ENCODE peak calls at places on chromosomes 5 and 9, in six cellular contexts. One of them, this sample, is unnamed.

GRCh38 chr5:143051244-143052058 is 281.3 kb downstream of the ARHGAP26 start:
- DNase-seq in transverse colon: no peak
- DNase-seq in upper lobe of right lung: no peak
- DNase-seq in IMR-90: peak; percentile 90
- DNase-seq in AG04450: peak; percentile 61
- DNase-seq in ascending aorta: no peak
- DNase-seq in this sample: peak; percentile 85

GRCh38 chr9:136133191-136133958 is 14.7 kb upstream of the TMEM250 start:
- DNase-seq in upper lobe of right lung: no peak
- DNase-seq in ascending aorta: no peak
- DNase-seq in transverse colon: no peak
- DNase-seq in AG04450: no peak
- DNase-seq in IMR-90: no peak
- DNase-seq in this sample: no peak

GRCh38 chr5:157602505-157602904 is 26.9 kb upstream of the ADAM19 start:
- DNase-seq in IMR-90: peak; percentile 65
- DNase-seq in transverse colon: no peak
- DNase-seq in ascending aorta: no peak
- DNase-seq in upper lobe of right lung: no peak
- DNase-seq in AG04450: no peak
- DNase-seq in this sample: no peak

GRCh38 chr5:180213256-180213600 is 4.2 kb upstream of the RASGEF1C start:
- DNase-seq in IMR-90: no peak
- DNase-seq in upper lobe of right lung: peak; percentile 26
- DNase-seq in AG04450: no peak
- DNase-seq in transverse colon: no peak
- DNase-seq in ascending aorta: no peak
- DNase-seq in this sample: no peak

GRCh38 chr5:150022163-150022540 is 21.6 kb downstream of the HMGXB3 start:
- DNase-seq in upper lobe of right lung: no peak
- DNase-seq in transverse colon: no peak
- DNase-seq in IMR-90: peak; percentile 87
- DNase-seq in ascending aorta: no peak
- DNase-seq in AG04450: peak; percentile 47
- DNase-seq in this sample: no peak

GRCh38 chr5:10354048-10354872 is 765 bp downstream of the MARCHF6 start:
- DNase-seq in ascending aorta: no peak
- DNase-seq in upper lobe of right lung: peak; percentile 73
- DNase-seq in IMR-90: peak; percentile 50
- DNase-seq in transverse colon: peak; percentile 55
- DNase-seq in AG04450: no peak
- DNase-seq in this sample: no peak

GRCh38 chr9:116760636-116761035 is 73.5 kb downstream of the TRIM32 start:
- DNase-seq in IMR-90: no peak
- DNase-seq in upper lobe of right lung: no peak
- DNase-seq in AG04450: no peak
- DNase-seq in transverse colon: no peak
- DNase-seq in ascending aorta: no peak
- DNase-seq in this sample: no peak

GRCh38 chr5:58497956-58498942 is 7.0 kb downstream of the GAPT start:
- DNase-seq in IMR-90: peak; percentile 41
- DNase-seq in AG04450: peak; percentile 6
- DNase-seq in upper lobe of right lung: no peak
- DNase-seq in transverse colon: peak; percentile 29
- DNase-seq in ascending aorta: no peak
- DNase-seq in this sample: no peak

DNA sequence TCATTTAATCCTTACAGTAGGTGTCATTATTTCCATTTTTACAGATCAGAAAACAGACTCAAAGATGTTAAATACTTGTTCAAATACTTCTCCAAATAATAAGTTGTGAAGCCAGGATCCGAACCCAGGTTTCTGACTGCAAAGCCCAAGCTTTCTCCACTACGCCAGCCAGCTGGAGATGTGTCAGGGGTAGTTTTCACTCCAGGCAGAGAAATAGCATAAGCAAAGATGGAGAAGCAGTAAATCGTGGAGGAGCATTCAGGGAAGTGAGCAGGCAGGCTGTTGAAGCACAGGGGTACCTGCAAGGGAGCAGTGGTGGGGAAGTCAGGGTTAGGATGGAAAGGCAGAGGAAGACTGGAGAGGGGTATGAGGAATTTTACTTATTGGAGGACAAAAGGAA is 2.9 kb downstream of the TLN1 start:
- DNase-seq in AG04450: no peak
- DNase-seq in upper lobe of right lung: no peak
- DNase-seq in transverse colon: no peak
- DNase-seq in IMR-90: peak; percentile 18
- DNase-seq in ascending aorta: no peak
- DNase-seq in this sample: no peak
- H3K27me3 ChIP-seq in AG04450: no peaks in the 10 kb centered on the region
- H3K27me3 ChIP-seq in upper lobe of right lung: no peaks in the 10 kb centered on the region
- H3K27me3 ChIP-seq in transverse colon: no peaks in the 10 kb centered on the region
- H3K27me3 ChIP-seq in IMR-90: no peaks in the 10 kb centered on the region
- H3K27me3 ChIP-seq in ascending aorta: no peaks in the 10 kb centered on the region
- H3K27me3 ChIP-seq in this sample: no peaks in the 10 kb centered on the region

GRCh38 chr5:154541553-154541952 is 63.5 kb upstream of the HAND1 start:
- DNase-seq in AG04450: no peak
- DNase-seq in upper lobe of right lung: no peak
- DNase-seq in ascending aorta: no peak
- DNase-seq in transverse colon: no peak
- DNase-seq in IMR-90: no peak
- DNase-seq in this sample: no peak
- TF ChIP-seq CTCF in AG04450: no peak
- TF ChIP-seq CTCF in upper lobe of right lung: peak; percentile 20
- TF ChIP-seq CTCF in ascending aorta: no peak
- TF ChIP-seq CTCF in transverse colon: no peak
- TF ChIP-seq CTCF in IMR-90: no peak
- TF ChIP-seq CTCF in this sample: no peak

GRCh38 chr5:140631063-140631462 is 1.9 kb downstream of the CD14 start:
- DNase-seq in ascending aorta: no peak
- DNase-seq in transverse colon: no peak
- DNase-seq in AG04450: no peak
- DNase-seq in upper lobe of right lung: no peak
- DNase-seq in IMR-90: no peak
- DNase-seq in this sample: no peak
- H3K4me3 ChIP-seq in ascending aorta: no peak overlapping the region
- H3K4me3 ChIP-seq in transverse colon: peak overlapping the region; percentile 62
- H3K4me3 ChIP-seq in AG04450: no peak overlapping the region
- H3K4me3 ChIP-seq in upper lobe of right lung: peak overlapping the region; percentile 61
- H3K4me3 ChIP-seq in IMR-90: no peak overlapping the region
- H3K4me3 ChIP-seq in this sample: no peak overlapping the region

GRCh38 chr5:176798949-176799348 is 11.4 kb upstream of the UNC5A start:
- DNase-seq in ascending aorta: no peak
- DNase-seq in upper lobe of right lung: no peak
- DNase-seq in AG04450: no peak
- DNase-seq in transverse colon: no peak
- DNase-seq in IMR-90: no peak
- DNase-seq in this sample: no peak

GRCh38 chr5:176796970-176797369 is 13.4 kb upstream of the UNC5A start:
- DNase-seq in upper lobe of right lung: no peak
- DNase-seq in ascending aorta: no peak
- DNase-seq in transverse colon: no peak
- DNase-seq in IMR-90: no peak
- DNase-seq in AG04450: no peak
- DNase-seq in this sample: no peak

GRCh38 chr5:176798094-176798876 is 12.1 kb upstream of the UNC5A start:
- DNase-seq in IMR-90: no peak
- DNase-seq in AG04450: no peak
- DNase-seq in upper lobe of right lung: no peak
- DNase-seq in transverse colon: no peak
- DNase-seq in ascending aorta: no peak
- DNase-seq in this sample: no peak

GRCh38 chr5:176796411-176796810 is 13.9 kb upstream of the UNC5A start:
- DNase-seq in ascending aorta: no peak
- DNase-seq in upper lobe of right lung: no peak
- DNase-seq in IMR-90: no peak
- DNase-seq in transverse colon: no peak
- DNase-seq in AG04450: no peak
- DNase-seq in this sample: no peak

DNA sequence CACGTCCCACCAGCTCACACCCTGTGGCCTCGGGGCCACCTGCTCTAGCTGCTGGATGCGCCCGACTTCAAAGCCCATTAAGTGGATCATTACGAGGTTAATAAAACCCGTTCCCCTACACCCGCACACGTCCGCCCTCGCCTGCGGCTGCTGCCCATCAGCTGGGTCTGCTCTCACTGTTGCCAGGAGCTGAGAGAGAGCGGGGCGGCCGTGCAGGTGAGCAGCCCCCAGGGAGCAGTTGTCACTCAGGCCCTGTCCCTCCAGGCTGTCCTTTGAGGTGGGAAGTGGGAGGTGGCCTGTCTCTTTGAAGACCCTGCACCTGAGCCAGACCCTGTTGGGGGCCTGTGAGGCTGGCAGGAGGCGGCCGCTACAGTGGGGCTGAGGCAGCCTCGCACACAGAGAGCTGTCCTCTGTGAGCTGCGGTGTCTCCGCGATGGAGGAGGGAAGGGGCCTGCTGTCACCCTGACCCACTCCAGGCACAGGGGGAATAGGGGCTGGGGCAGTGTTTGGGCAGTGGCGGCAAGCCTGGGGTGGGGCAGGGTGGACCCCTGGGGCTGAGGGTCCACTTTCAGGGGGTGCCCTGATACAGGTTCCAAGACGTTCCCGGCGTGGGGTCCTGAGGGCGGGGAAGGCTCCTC is 12.8 kb upstream of the UNC5A start:
- DNase-seq in IMR-90: no peak
- DNase-seq in upper lobe of right lung: no peak
- DNase-seq in AG04450: no peak
- DNase-seq in transverse colon: no peak
- DNase-seq in ascending aorta: no peak
- DNase-seq in this sample: no peak
- H3K27me3 ChIP-seq in IMR-90: peaks cover 48% of the 10 kb centered on the region
- H3K27me3 ChIP-seq in upper lobe of right lung: peaks cover 58% of the 10 kb centered on the region
- H3K27me3 ChIP-seq in AG04450: peaks cover 45% of the 10 kb centered on the region
- H3K27me3 ChIP-seq in transverse colon: peaks cover 63% of the 10 kb centered on the region
- H3K27me3 ChIP-seq in ascending aorta: no peaks in the 10 kb centered on the region
- H3K27me3 ChIP-seq in this sample: peaks cover 60% of the 10 kb centered on the region

DNA sequence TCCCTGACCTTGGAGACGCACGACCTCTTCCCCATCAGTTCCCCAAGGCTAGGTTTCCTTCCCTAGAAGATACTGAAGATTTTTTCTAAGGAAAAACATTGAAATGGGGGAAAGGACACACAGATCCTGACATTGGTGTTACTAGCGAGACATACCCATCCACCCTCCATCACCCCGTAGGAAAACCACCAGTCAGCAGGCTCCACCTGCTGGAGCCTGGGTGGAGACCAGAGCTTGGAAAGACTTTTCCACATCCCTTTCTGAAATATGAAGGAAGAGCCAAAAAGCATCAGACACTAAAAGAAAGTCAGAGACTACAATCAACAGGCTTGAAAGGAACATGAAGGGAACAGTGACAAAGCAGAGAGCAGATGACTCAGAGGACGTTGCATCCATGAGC is 638.0 kb downstream of the IRX1 start:
- DNase-seq in IMR-90: no peak
- DNase-seq in ascending aorta: no peak
- DNase-seq in upper lobe of right lung: no peak
- DNase-seq in transverse colon: no peak
- DNase-seq in AG04450: no peak
- DNase-seq in this sample: no peak
- TF ChIP-seq CTCF in IMR-90: no peak
- TF ChIP-seq CTCF in ascending aorta: no peak
- TF ChIP-seq CTCF in upper lobe of right lung: no peak
- TF ChIP-seq CTCF in transverse colon: no peak
- TF ChIP-seq CTCF in AG04450: no peak
- TF ChIP-seq CTCF in this sample: no peak

DNA sequence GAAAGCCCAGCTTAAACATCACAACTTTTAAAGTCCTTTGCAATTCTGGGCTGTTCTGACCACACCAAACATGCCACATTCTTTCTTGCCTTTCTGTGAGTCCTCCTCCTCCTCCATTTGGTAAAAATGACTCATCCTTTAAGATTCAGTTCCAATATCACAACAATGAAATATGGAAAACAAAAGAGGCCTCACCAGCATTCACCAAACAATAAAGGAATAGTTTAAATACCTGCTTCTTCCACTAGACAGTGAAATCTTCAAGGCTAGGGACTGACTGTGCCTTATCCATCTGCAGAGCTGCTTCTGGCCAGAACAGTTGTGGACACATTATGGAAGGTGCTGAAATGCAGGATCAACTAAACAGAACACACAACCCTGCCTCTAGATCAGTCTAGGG is 36.0 kb downstream of the NR6A1 start:
- DNase-seq in AG04450: no peak
- DNase-seq in ascending aorta: no peak
- DNase-seq in upper lobe of right lung: no peak
- DNase-seq in IMR-90: peak; percentile 53
- DNase-seq in transverse colon: no peak
- DNase-seq in this sample: no peak
- H3K4me3 ChIP-seq in AG04450: no peak overlapping the region
- H3K4me3 ChIP-seq in ascending aorta: no peak overlapping the region
- H3K4me3 ChIP-seq in upper lobe of right lung: no peak overlapping the region
- H3K4me3 ChIP-seq in IMR-90: no peak overlapping the region
- H3K4me3 ChIP-seq in transverse colon: no peak overlapping the region
- H3K4me3 ChIP-seq in this sample: no peak overlapping the region

This sample was measured in kidney epithelial cell.